ENCODE peak calls at places on chromosomes 16 and 17, in four cellular contexts. Z, A, G and K are unnamed samples.

GRCh38 chr17:77110006-77110374 is 30.8 kb upstream of the SEC14L1 start:
- DNase-seq in Z (no peak), A (no peak), G (no peak), K (no peak)

GRCh38 chr17:64269687-64270649 is 6.9 kb upstream of the TEX2 start:
- DNase-seq in Z (no peak), A (no peak), G (no peak), K (no peak)

GRCh38 chr16:70665806-70666735 is 19.7 kb downstream of the IL34 start:
- DNase-seq in Z (no peak), A (no peak), G (no peak), K (no peak)

GRCh38 chr17:30549864-30550511 is 72.8 kb downstream of the GOSR1 start:
- DNase-seq in Z (no peak), A (no peak), G (no peak), K (no peak)

GRCh38 chr17:76736349-76737081 is 616 bp downstream of the SRSF2 start:
- DNase-seq in Z (peak; percentile 82), A (no peak), G (peak; percentile 88), K (no peak)

GRCh38 chr16:88366032-88366703 is 16.6 kb upstream of the ZNF469 start:
- DNase-seq in Z (no peak), A (no peak), G (no peak), K (no peak)

GRCh38 chr17:28724500-28725165 is 1.4 kb downstream of the TLCD1 start:
- DNase-seq in Z (no peak), A (no peak), G (peak; percentile 36), K (no peak)

GRCh38 chr17:79186406-79186805 is 111.8 kb downstream of the ENGASE start:
- DNase-seq in Z (no peak), A (no peak), G (no peak), K (no peak)

GRCh38 chr17:40025991-40026815 is 11.0 kb downstream of the CSF3 start:
- DNase-seq in Z (peak; percentile 53), A (no peak), G (no peak), K (no peak)